ENCODE peak calls at places on chromosome 1, in eight cellular contexts. R is GM12878, O is H1, Z is IMR-90, V is endothelial cell of umbilical vein, Y is GM23248, L is prostate gland, B is left ventricle myocardium inferior. X is an unnamed sample.

GRCh38 chr1:159190441-159190840 is 14.2 kb upstream of the ACKR1 start:
- DNase-seq in R (no peak), Y (no peak), Z (no peak), L (no peak), V (no peak), O (no peak), B (no peak), X (no peak)

GRCh38 chr1:172530000-172530399 is 3.0 kb upstream of the SUCO start:
- DNase-seq in Z (no peak), B (no peak), O (no peak), R (no peak), V (no peak), L (no peak), Y (peak; percentile 29), X (no peak)

GRCh38 chr1:205343431-205344009 is 13.2 kb downstream of the KLHDC8A start:
- DNase-seq in B (no peak), V (no peak), Y (peak; percentile 35), O (peak; percentile 80), Z (no peak), L (no peak), R (no peak), X (no peak)

GRCh38 chr1:39238476-39238875 is 34.0 kb downstream of the MACF1 start:
- DNase-seq in O (no peak), Y (peak; percentile 89), B (peak; percentile 38), R (no peak), Z (peak; percentile 91), L (no peak), V (peak; percentile 71), X (no peak)

GRCh38 chr1:235502601-235503332 is 1.5 kb downstream of the B3GALNT2 start:
- DNase-seq in R (no peak), Z (peak; percentile 64), L (no peak), Y (peak; percentile 41), O (no peak), V (peak; percentile 52), B (no peak), X (no peak)

GRCh38 chr1:200891774-200892157 is 2.9 kb upstream of the INAVA start:
- DNase-seq in R (no peak), V (no peak), Y (no peak), B (no peak), Z (no peak), L (no peak), O (peak; percentile 86), X (no peak)

GRCh38 chr1:23417570-23417969 is 7.0 kb downstream of the TCEA3 start:
- DNase-seq in R (no peak), O (no peak), B (peak; percentile 45), Y (peak; percentile 31), L (no peak), Z (no peak), V (no peak), X (peak; percentile 74)

GRCh38 chr1:2639203-2639602 is 6.4 kb upstream of the MMEL1 start:
- DNase-seq in R (no peak), V (no peak), Z (no peak), B (no peak), O (no peak), L (no peak), Y (no peak), X (no peak)

GRCh38 chr1:214603819-214604252 is 841 bp downstream of the CENPF start:
- DNase-seq in Y (peak; percentile 45), R (no peak), B (no peak), Z (no peak), O (no peak), L (no peak), V (peak; percentile 16), X (no peak)

GRCh38 chr1:25895365-25895990 is 10.7 kb downstream of the STMN1 start:
- DNase-seq in Z (peak; percentile 92), O (peak; percentile 96), Y (peak; percentile 96), R (no peak), L (peak; percentile 77), B (peak; percentile 88), V (peak; percentile 95), X (peak; percentile 85)

GRCh38 chr1:36667836-36668235 is 185.1 kb upstream of the CSF3R start:
- DNase-seq in R (no peak), V (no peak), Z (no peak), B (no peak), Y (no peak), O (no peak), L (no peak), X (no peak)

GRCh38 chr1:23214640-23215039 is 2.7 kb downstream of the HTR1D start:
- DNase-seq in Y (peak; percentile 22), Z (peak; percentile 24), R (no peak), L (no peak), O (no peak), B (no peak), V (no peak), X (no peak)

GRCh38 chr1:176515310-176515709 is 52.3 kb downstream of the PAPPA2 start:
- DNase-seq in B (no peak), O (no peak), Z (peak; percentile 8), L (no peak), Y (peak; percentile 75), R (no peak), V (no peak), X (no peak)

GRCh38 chr1:3504823-3505155 is 50.3 kb downstream of the ARHGEF16 start:
- DNase-seq in Y (peak; percentile 35), Z (no peak), L (no peak), B (no peak), R (no peak), O (no peak), V (peak; percentile 33), X (no peak)

GRCh38 chr1:152392909-152393308 is 21.2 kb downstream of the CRNN start:
- DNase-seq in Y (no peak), Z (no peak), R (no peak), V (no peak), O (no peak), B (no peak), L (no peak), X (no peak)

GRCh38 chr1:107523061-107523460 is 382.2 kb downstream of the NTNG1 start:
- DNase-seq in V (no peak), L (no peak), B (no peak), Z (no peak), R (no peak), Y (no peak), O (no peak), X (no peak)

GRCh38 chr1:17438977-17439249 is 564 bp downstream of the RCC2 start:
- DNase-seq in B (no peak), R (no peak), Z (no peak), V (no peak), L (no peak), O (no peak), Y (no peak), X (peak; percentile 26)

DNA sequence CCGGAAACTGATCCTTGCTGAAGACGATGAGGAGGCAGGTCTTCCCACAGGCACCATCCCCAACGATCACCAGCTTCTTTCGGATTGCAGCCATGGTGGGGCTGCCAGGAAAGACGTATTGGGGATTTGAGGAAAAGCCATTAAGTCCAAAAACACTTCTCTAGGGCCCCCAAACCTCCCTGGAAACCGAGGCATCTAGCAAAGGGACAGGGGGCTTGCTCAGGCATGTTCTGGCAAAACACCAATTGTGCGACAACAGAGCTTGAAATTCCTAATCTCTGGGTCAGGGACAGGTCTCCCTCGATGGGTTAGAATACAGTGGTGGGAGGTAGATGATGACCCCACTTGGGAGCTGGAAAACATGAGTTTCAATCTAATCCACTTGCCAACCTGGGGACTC is 3.2 kb downstream of the RHOC start:
- DNase-seq in L (no peak), Y (no peak), V (no peak), B (no peak), R (no peak), O (no peak), Z (no peak), X (no peak)
- H3K4me1 ChIP-seq in L (peaks cover 55% of the 10 kb centered on the region), Y (peaks cover 23% of the 10 kb centered on the region), V (peaks cover 73% of the 10 kb centered on the region), B (peaks cover 86% of the 10 kb centered on the region), R (peaks cover 37% of the 10 kb centered on the region), O (peaks cover 14% of the 10 kb centered on the region), Z (peaks cover 34% of the 10 kb centered on the region), X (peaks cover 8% of the 10 kb centered on the region)

GRCh38 chr1:46218443-46218842 is 15.3 kb downstream of the LURAP1 start:
- DNase-seq in Y (no peak), Z (no peak), L (peak; percentile 81), B (no peak), V (no peak), O (no peak), R (no peak), X (no peak)
- H3K27ac ChIP-seq in Y (no peak overlapping the region), Z (peak overlapping the region; percentile 3), L (peak overlapping the region; percentile 60), B (no peak overlapping the region), V (no peak overlapping the region), O (no peak overlapping the region), R (no peak overlapping the region), X (no peak overlapping the region)

DNA sequence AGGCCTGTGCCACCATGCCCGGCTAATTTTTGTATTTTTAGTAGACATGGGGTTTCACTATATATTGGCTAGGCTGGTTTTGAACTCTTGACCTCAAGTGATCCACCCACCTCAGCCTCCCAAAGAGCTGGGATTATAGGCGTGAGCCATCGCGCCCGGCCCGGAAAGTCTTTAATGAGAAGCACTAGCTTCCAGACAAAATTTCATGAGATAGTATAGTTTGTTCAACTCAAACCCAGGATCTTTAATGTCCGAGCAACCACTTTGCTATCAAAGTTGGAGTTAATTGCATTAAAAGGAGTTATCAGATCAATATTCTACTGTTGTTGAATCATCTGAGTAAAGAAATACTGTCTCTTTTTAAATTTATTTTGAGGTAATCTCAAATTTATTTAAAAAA is 4.8 kb downstream of the TSNAX start:
- DNase-seq in Y (no peak), O (no peak), Z (no peak), B (no peak), L (no peak), V (no peak), R (no peak), X (no peak)
- H3K4me1 ChIP-seq in Y (peaks cover 22% of the 10 kb centered on the region), O (no peaks in the 10 kb centered on the region), Z (peaks cover 3% of the 10 kb centered on the region), B (peaks cover 82% of the 10 kb centered on the region), L (no peaks in the 10 kb centered on the region), V (peaks cover 11% of the 10 kb centered on the region), R (no peaks in the 10 kb centered on the region), X (peaks cover 4% of the 10 kb centered on the region)

DNA sequence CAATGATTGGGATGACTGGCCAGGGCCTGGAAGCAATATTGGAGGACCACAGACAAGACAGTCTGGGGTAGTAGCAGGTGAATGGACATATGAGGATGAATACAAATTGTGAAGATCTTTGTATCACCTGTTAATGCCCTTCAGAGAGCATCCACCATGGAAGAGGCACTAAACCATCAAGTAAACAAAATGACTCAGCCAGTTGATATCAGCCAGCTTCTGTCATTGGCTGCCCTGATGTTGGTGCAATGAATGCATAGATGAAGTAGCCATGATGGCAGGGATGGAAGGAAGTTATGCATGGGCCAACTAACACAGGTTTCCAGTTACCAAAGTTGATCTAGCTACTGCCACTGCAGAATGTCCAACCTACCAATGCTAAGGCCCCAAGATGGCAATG is 16.1 kb upstream of the ERI3 start:
- DNase-seq in B (no peak), V (no peak), L (no peak), Z (no peak), Y (no peak), R (no peak), O (no peak), X (no peak)
- H3K27ac ChIP-seq in B (no peak overlapping the region), V (no peak overlapping the region), L (no peak overlapping the region), Z (no peak overlapping the region), Y (no peak overlapping the region), R (no peak overlapping the region), O (no peak overlapping the region), X (no peak overlapping the region)

X was measured in pancreas.